ENCODE peak calls at places on chromosomes 7 and 10, in ten cellular contexts. D is adrenal gland, S is progenitor cell of endocrine pancreas, T is cardiac fibroblast, O is Peyer's patch, A is ovary, L is tibial artery, X is suprapubic skin, W is dorsolateral prefrontal cortex, G is fibroblast of pulmonary artery. H is an unnamed sample.

GRCh38 chr10:77079902-77080301 is 557.7 kb downstream of the KCNMA1 start:
- DNase-seq in D (no peak), S (no peak), T (no peak), O (no peak), A (no peak), L (no peak), X (no peak), W (no peak), G (no peak), H (no peak)

GRCh38 chr10:113103131-113103830 is 153.2 kb downstream of the TCF7L2 start:
- DNase-seq in D (no peak), S (no peak), T (peak; percentile 35), O (no peak), A (no peak), L (no peak), X (peak; percentile 45), W (no peak), G (no peak), H (no peak)

GRCh38 chr7:147483634-147484292 is 1106.8 kb upstream of the C7orf33 start:
- DNase-seq in D (no peak), S (no peak), T (peak; percentile 3), O (no peak), A (no peak), L (no peak), X (no peak), W (no peak), G (peak; percentile 5), H (no peak)

GRCh38 chr10:11162828-11163599 is 145.3 kb downstream of the CELF2 start:
- DNase-seq in D (peak; percentile 49), S (no peak), T (peak; percentile 15), O (peak; percentile 95), A (no peak), L (peak; percentile 77), X (no peak), W (no peak), G (no peak), H (peak; percentile 90)

GRCh38 chr10:112230325-112230988 is 46.9 kb upstream of the GPAM start:
- DNase-seq in D (no peak), S (no peak), T (no peak), O (no peak), A (no peak), L (no peak), X (no peak), W (no peak), G (peak; percentile 14), H (no peak)

GRCh38 chr7:90763108-90763507 is 167.0 kb downstream of the CDK14 start:
- DNase-seq in D (no peak), S (no peak), T (no peak), O (no peak), A (no peak), L (no peak), X (no peak), W (no peak), G (no peak), H (no peak)

GRCh38 chr7:103117016-103117415 is 31.9 kb downstream of the NAPEPLD start:
- DNase-seq in D (no peak), S (no peak), T (no peak), O (no peak), A (no peak), L (no peak), X (no peak), W (no peak), G (no peak), H (no peak)

GRCh38 chr10:25561761-25562160 is 372.3 kb upstream of the MYO3A start:
- DNase-seq in D (no peak), S (no peak), T (no peak), O (no peak), A (no peak), L (no peak), X (no peak), W (no peak), G (no peak), H (no peak)

GRCh38 chr10:34343764-34344163 is 471.3 kb downstream of the PARD3 start:
- DNase-seq in D (no peak), S (no peak), T (peak; percentile 26), O (no peak), A (no peak), L (no peak), X (no peak), W (no peak), G (peak; percentile 35), H (no peak)

GRCh38 chr10:124697837-124698559 is 46.2 kb downstream of the FAM53B start:
- DNase-seq in D (no peak), S (no peak), T (no peak), O (no peak), A (no peak), L (no peak), X (no peak), W (no peak), G (no peak), H (no peak)

GRCh38 chr10:102615361-102615760 is 28.9 kb upstream of the TRIM8 start:
- DNase-seq in D (no peak), S (no peak), T (no peak), O (no peak), A (no peak), L (no peak), X (no peak), W (no peak), G (no peak), H (no peak)

GRCh38 chr7:105581066-105581811 is at the start of gene EFCAB10:
- DNase-seq in D (peak; percentile 65), S (peak; percentile 79), T (peak; percentile 49), O (peak; percentile 71), A (no peak), L (no peak), X (no peak), W (peak; percentile 86), G (peak; percentile 54), H (peak; percentile 57)

GRCh38 chr10:49359349-49360231 is 36.3 kb downstream of the DRGX start:
- DNase-seq in D (no peak), S (no peak), T (peak; percentile 68), O (no peak), A (no peak), L (no peak), X (peak; percentile 59), W (no peak), G (peak; percentile 56), H (no peak)

GRCh38 chr10:7409045-7409731 is 1.6 kb downstream of the SFMBT2 start:
- DNase-seq in D (peak; percentile 32), S (no peak), T (peak; percentile 39), O (peak; percentile 68), A (peak; percentile 45), L (no peak), X (peak; percentile 80), W (peak; percentile 50), G (peak; percentile 14), H (no peak)

GRCh38 chr10:69968830-69969229 is 83.8 kb upstream of the MACROH2A2 start:
- DNase-seq in D (no peak), S (no peak), T (peak; percentile 18), O (no peak), A (no peak), L (no peak), X (no peak), W (no peak), G (peak; percentile 12), H (no peak)
- TF ChIP-seq CTCF in D (no peak), S (peak; percentile 35), T (peak; percentile 1), O (no peak), A (no peak), L (no peak), X (no peak), W (no peak), G (no peak), H (no peak)

GRCh38 chr10:27683226-27683625 is 62.4 kb downstream of the MKX start:
- DNase-seq in D (no peak), S (no peak), T (no peak), O (no peak), A (no peak), L (no peak), X (no peak), W (no peak), G (no peak), H (no peak)
- TF ChIP-seq CTCF in D (no peak), S (no peak), T (no peak), O (no peak), A (no peak), L (no peak), X (no peak), W (no peak), G (no peak), H (no peak)

GRCh38 chr7:92423646-92424045 is 23.6 kb upstream of the GATAD1 start:
- DNase-seq in D (no peak), S (no peak), T (no peak), O (no peak), A (no peak), L (no peak), X (no peak), W (no peak), G (no peak), H (no peak)

GRCh38 chr7:92421676-92422435 is 25.4 kb upstream of the GATAD1 start:
- DNase-seq in D (no peak), S (no peak), T (peak; percentile 7), O (no peak), A (peak; percentile 25), L (no peak), X (no peak), W (no peak), G (peak; percentile 17), H (no peak)

GRCh38 chr7:92422926-92423325 is 24.4 kb upstream of the GATAD1 start:
- DNase-seq in D (no peak), S (no peak), T (no peak), O (no peak), A (no peak), L (no peak), X (no peak), W (no peak), G (no peak), H (no peak)

GRCh38 chr7:92427193-92427592 is 20.1 kb upstream of the GATAD1 start:
- DNase-seq in D (no peak), S (no peak), T (no peak), O (no peak), A (no peak), L (no peak), X (no peak), W (no peak), G (no peak), H (no peak)

GRCh38 chr7:92425311-92425947 is 21.9 kb upstream of the GATAD1 start:
- DNase-seq in D (no peak), S (no peak), T (no peak), O (peak; percentile 56), A (no peak), L (no peak), X (no peak), W (peak; percentile 42), G (no peak), H (no peak)
- TF ChIP-seq CTCF in D (no peak), S (no peak), T (no peak), O (no peak), A (no peak), L (no peak), X (no peak), W (no peak), G (no peak), H (no peak)

DNA sequence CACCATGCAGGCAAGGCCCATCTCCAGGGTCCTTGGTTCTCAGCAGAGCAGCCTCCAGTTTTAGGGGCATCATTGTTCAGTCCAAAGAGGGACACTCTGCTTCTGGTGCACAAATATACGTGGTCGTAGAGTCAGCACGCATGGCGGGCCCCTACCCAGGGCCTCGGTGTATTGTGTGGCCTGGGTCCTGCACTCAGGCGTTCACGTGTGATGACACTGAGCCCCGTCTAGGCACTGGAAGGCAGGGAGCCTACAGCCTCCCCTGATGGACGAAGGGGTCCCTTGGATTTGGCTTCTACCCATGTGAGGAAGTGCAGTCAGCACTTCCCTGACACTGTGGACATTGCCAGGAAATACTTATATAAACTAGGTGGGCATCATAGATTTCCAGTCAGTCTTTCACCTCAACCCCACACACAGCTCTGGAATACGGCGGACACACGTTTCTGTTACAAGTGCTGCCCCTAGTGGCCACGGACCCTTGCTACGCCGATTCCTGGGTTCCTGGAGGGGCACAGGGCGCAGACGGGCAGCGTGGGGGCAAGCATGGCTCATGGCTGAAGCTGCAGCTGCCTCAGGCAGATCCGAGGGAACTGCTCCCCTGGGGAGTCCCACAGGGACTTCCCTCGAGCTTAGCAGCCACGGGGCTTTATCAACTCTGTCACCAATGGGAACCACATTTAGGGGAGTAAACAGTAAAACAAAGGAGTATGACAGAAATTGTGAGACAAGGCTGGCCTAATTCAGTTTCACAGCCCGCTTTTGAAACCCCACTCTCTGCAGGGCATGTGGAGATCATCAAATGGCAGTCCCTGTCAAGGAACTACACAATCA is 25.4 kb downstream of the AIFM2 start:
- DNase-seq in D (no peak), S (peak; percentile 28), T (no peak), O (no peak), A (no peak), L (no peak), X (no peak), W (no peak), G (no peak), H (no peak)
- TF ChIP-seq CTCF in D (no peak), S (peak; percentile 58), T (peak; percentile 55), O (peak; percentile 22), A (no peak), L (peak; percentile 24), X (no peak), W (peak; percentile 19), G (peak; percentile 39), H (peak; percentile 53)